ENCODE peak calls at places on chromosomes 12 and 14, in five cellular contexts. M is AG09309, G is cardiac muscle cell, Z is A549, T is GM06990. R is an unnamed sample.

GRCh38 chr12:98799411-98799810 is 154.3 kb downstream of the APAF1 start:
- DNase-seq in M (no peak), G (no peak), Z (peak), T (no peak), R (peak)

GRCh38 chr14:69288001-69288771 is 28.2 kb downstream of the GALNT16 start:
- DNase-seq in M (peak), G (peak), Z (peak), T (no peak), R (peak)

GRCh38 chr14:101365329-101366158 is 195.8 kb upstream of the DIO3 start:
- DNase-seq in M (no peak), G (no peak), Z (no peak), T (no peak), R (peak)

GRCh38 chr14:24078146-24078545 is 6.8 kb downstream of the CPNE6 start:
- DNase-seq in M (no peak), G (no peak), Z (no peak), T (no peak), R (peak)

GRCh38 chr12:69056743-69057515 is 124.0 kb upstream of the CPM start:
- DNase-seq in M (peak), G (peak), Z (no peak), T (no peak), R (no peak)

GRCh38 chr14:27945512-27945911 is 821.1 kb upstream of the FOXG1 start:
- DNase-seq in M (no peak), G (no peak), Z (no peak), T (no peak), R (no peak)

GRCh38 chr14:105497671-105498429 is 6.8 kb downstream of the TEDC1 start:
- DNase-seq in M (no peak), G (no peak), Z (no peak), T (peak), R (no peak)

GRCh38 chr12:125492354-125493270 is 427.4 kb downstream of the AACS start:
- DNase-seq in M (no peak), G (no peak), Z (no peak), T (no peak), R (no peak)

GRCh38 chr12:29656762-29657538 is 126.8 kb downstream of the TMTC1 start:
- DNase-seq in M (no peak), G (peak), Z (no peak), T (no peak), R (no peak)

GRCh38 chr12:43861015-43861846 is 25.4 kb downstream of the TMEM117 start:
- DNase-seq in M (no peak), G (no peak), Z (no peak), T (no peak), R (no peak)

GRCh38 chr14:57869530-57870088 is 3.7 kb upstream of the SLC35F4 start:
- DNase-seq in M (no peak), G (no peak), Z (no peak), T (no peak), R (no peak)

GRCh38 chr14:102774391-102775153 is 2.7 kb upstream of the TRAF3 start:
- DNase-seq in M (no peak), G (peak), Z (peak), T (peak), R (peak)

GRCh38 chr14:102777711-102778615 is 714 bp downstream of the TRAF3 start:
- DNase-seq in M (no peak), G (peak), Z (no peak), T (no peak), R (no peak)

GRCh38 chr14:102778616-102779351 is 1.5 kb downstream of the TRAF3 start:
- DNase-seq in M (no peak), G (no peak), Z (no peak), T (no peak), R (peak)

GRCh38 chr14:102776761-102777710 is at the start of gene TRAF3:
- DNase-seq in M (no peak), G (peak), Z (peak), T (peak), R (peak)

DNA sequence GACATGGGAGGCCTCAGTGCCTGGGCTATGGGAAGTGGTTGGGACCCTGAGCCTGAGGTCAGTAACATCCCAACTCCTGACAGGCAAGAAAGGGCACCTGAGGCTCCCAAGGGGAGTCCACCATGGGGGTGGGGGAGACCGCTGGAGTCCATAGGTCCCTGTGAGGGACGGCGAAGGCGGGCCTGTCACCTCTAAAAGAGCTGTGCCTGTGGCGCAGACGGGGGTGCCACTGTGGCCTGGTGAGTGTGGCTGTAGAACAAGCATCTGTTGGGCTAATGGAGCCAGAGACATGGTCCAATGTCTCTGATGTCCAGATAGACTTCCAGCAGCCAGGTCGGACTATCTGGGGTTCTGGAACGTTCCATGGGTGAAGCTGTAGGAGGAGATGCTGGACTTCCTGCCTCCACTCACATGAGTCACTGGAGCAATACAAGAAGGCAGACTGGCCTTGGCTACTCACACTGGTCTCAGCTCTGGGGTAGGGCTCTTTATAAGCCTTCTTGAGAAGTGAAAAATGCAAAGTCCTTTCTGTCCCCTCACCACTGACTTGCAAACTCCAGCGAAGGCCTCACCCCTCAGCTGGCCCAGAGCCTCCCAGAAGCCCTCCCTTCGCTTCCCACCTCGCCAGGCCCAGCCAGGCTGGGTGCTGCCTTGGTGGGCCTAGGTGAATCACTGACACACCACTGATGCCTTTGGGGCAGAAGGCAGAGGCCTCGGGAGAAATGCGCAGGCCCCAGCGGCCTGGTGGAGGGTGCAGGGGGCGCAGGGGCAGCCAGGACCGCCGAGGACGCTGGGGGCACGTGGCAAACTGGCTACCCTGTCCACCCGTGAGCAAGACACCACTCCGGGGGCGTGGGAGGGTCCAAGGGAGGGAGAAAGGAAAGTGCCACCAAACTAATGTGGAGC is 1.1 kb upstream of the TRAF3 start:
- DNase-seq in M (no peak), G (peak), Z (peak), T (peak), R (no peak)
- H3K4me3 ChIP-seq in M (no peak), G (no peak), Z (peak), T (peak), R (no peak)

GRCh38 chr12:6092784-6093722 is 31.4 kb downstream of the VWF start:
- DNase-seq in M (peak), G (peak), Z (peak), T (no peak), R (no peak)
- TF ChIP-seq CTCF in M (no peak), G (no peak), Z (no peak), T (no peak), R (no peak)

GRCh38 chr12:47843226-47843980 is 23.7 kb upstream of the HDAC7 start:
- DNase-seq in M (no peak), G (no peak), Z (no peak), T (no peak), R (peak)
- H3K4me3 ChIP-seq in M (no peak), G (no peak), Z (no peak), T (no peak), R (no peak)

GRCh38 chr12:5439333-5439732 is 7.4 kb downstream of the NTF3 start:
- DNase-seq in M (no peak), G (no peak), Z (no peak), T (no peak), R (no peak)
- TF ChIP-seq CTCF in M (peak), G (no peak), Z (no peak), T (no peak), R (peak)